ENCODE peak calls at places on chromosomes 6 and 20, in five cellular contexts. One of them, this sample, is unnamed.

GRCh38 chr6:32551410-32551809 is 21.3 kb upstream of the HLA-DRB5 start:
- DNase-seq in HCT116: no peak
- DNase-seq in K562: no peak
- DNase-seq in A549: no peak
- DNase-seq in GM12878: no peak
- DNase-seq in this sample: no peak

GRCh38 chr6:63787021-63787420 is 151.4 kb downstream of the PHF3 start:
- DNase-seq in HCT116: no peak
- DNase-seq in GM12878: no peak
- DNase-seq in K562: no peak
- DNase-seq in A549: no peak
- DNase-seq in this sample: no peak

GRCh38 chr20:58227391-58228102 is 906 bp downstream of the ANKRD60 start:
- DNase-seq in K562: no peak
- DNase-seq in HCT116: no peak
- DNase-seq in A549: no peak
- DNase-seq in GM12878: no peak
- DNase-seq in this sample: no peak

GRCh38 chr6:22117663-22118062 is 179.2 kb downstream of the PRL start:
- DNase-seq in A549: no peak
- DNase-seq in K562: no peak
- DNase-seq in HCT116: no peak
- DNase-seq in GM12878: no peak
- DNase-seq in this sample: no peak

GRCh38 chr20:49768204-49769124 is 44.2 kb upstream of the SLC9A8 start:
- DNase-seq in K562: no peak
- DNase-seq in A549: peak; percentile 98
- DNase-seq in GM12878: peak; percentile 31
- DNase-seq in HCT116: no peak
- DNase-seq in this sample: peak; percentile 97

GRCh38 chr6:31733734-31734133 is 2.6 kb downstream of the CLIC1 start:
- DNase-seq in K562: no peak
- DNase-seq in A549: no peak
- DNase-seq in GM12878: no peak
- DNase-seq in HCT116: no peak
- DNase-seq in this sample: no peak

GRCh38 chr6:45376310-45377040 is 1.3 kb downstream of the SUPT3H start:
- DNase-seq in GM12878: no peak
- DNase-seq in A549: no peak
- DNase-seq in HCT116: no peak
- DNase-seq in K562: no peak
- DNase-seq in this sample: peak; percentile 25

GRCh38 chr6:79466222-79466834 is 70.9 kb downstream of the LCA5 start:
- DNase-seq in GM12878: no peak
- DNase-seq in HCT116: peak; percentile 10
- DNase-seq in A549: no peak
- DNase-seq in K562: no peak
- DNase-seq in this sample: peak; percentile 35

GRCh38 chr6:43143235-43144124 is 27.6 kb upstream of the SRF start:
- DNase-seq in A549: peak; percentile 59
- DNase-seq in K562: peak; percentile 97
- DNase-seq in GM12878: no peak
- DNase-seq in HCT116: peak; percentile 24
- DNase-seq in this sample: peak; percentile 85

GRCh38 chr6:43129434-43130194 is 41.5 kb upstream of the SRF start:
- DNase-seq in K562: peak; percentile 56
- DNase-seq in A549: peak; percentile 26
- DNase-seq in HCT116: no peak
- DNase-seq in GM12878: no peak
- DNase-seq in this sample: peak; percentile 54

GRCh38 chr6:163148781-163149534 is 265.6 kb upstream of the QKI start:
- DNase-seq in K562: no peak
- DNase-seq in A549: no peak
- DNase-seq in HCT116: no peak
- DNase-seq in GM12878: no peak
- DNase-seq in this sample: no peak

GRCh38 chr20:36951977-36952738 is 650 bp upstream of the SAMHD1 start:
- DNase-seq in K562: no peak
- DNase-seq in GM12878: no peak
- DNase-seq in A549: no peak
- DNase-seq in HCT116: no peak
- DNase-seq in this sample: no peak

GRCh38 chr6:142851601-142852000 is 93.4 kb downstream of the HIVEP2 start:
- DNase-seq in GM12878: peak; percentile 41
- DNase-seq in K562: no peak
- DNase-seq in A549: no peak
- DNase-seq in HCT116: no peak
- DNase-seq in this sample: no peak

GRCh38 chr6:73727114-73727513 is 31.1 kb downstream of the CD109 start:
- DNase-seq in HCT116: no peak
- DNase-seq in K562: no peak
- DNase-seq in GM12878: no peak
- DNase-seq in A549: no peak
- DNase-seq in this sample: no peak

GRCh38 chr20:56781108-56781739 is 152.1 kb downstream of the TFAP2C start:
- DNase-seq in A549: peak; percentile 80
- DNase-seq in K562: no peak
- DNase-seq in GM12878: no peak
- DNase-seq in HCT116: no peak
- DNase-seq in this sample: no peak

GRCh38 chr6:11822346-11822745 is 43.7 kb upstream of the ADTRP start:
- DNase-seq in A549: no peak
- DNase-seq in GM12878: no peak
- DNase-seq in HCT116: no peak
- DNase-seq in K562: no peak
- DNase-seq in this sample: no peak

GRCh38 chr6:148177589-148178233 is 164.9 kb upstream of the SASH1 start:
- DNase-seq in GM12878: no peak
- DNase-seq in A549: peak; percentile 63
- DNase-seq in K562: peak; percentile 54
- DNase-seq in HCT116: peak; percentile 31
- DNase-seq in this sample: peak; percentile 44

GRCh38 chr20:39943336-39943735 is 745.7 kb downstream of the MAFB start:
- DNase-seq in A549: no peak
- DNase-seq in HCT116: no peak
- DNase-seq in K562: no peak
- DNase-seq in GM12878: no peak
- DNase-seq in this sample: no peak

GRCh38 chr20:50558483-50558925 is 48.3 kb downstream of the PTPN1 start:
- DNase-seq in K562: peak; percentile 63
- DNase-seq in A549: peak; percentile 71
- DNase-seq in HCT116: peak; percentile 68
- DNase-seq in GM12878: no peak
- DNase-seq in this sample: no peak

GRCh38 chr6:132079286-132079685 is 128.1 kb upstream of the CCN2 start:
- DNase-seq in HCT116: no peak
- DNase-seq in GM12878: no peak
- DNase-seq in A549: no peak
- DNase-seq in K562: no peak
- DNase-seq in this sample: no peak

GRCh38 chr20:4161447-4162251 is 146.3 kb upstream of the RNF24 start:
- DNase-seq in GM12878: peak; percentile 19
- DNase-seq in A549: no peak
- DNase-seq in K562: no peak
- DNase-seq in HCT116: no peak
- DNase-seq in this sample: no peak

GRCh38 chr20:34861386-34862084 is 11.1 kb downstream of the GGT7 start:
- DNase-seq in GM12878: no peak
- DNase-seq in K562: peak; percentile 8
- DNase-seq in A549: no peak
- DNase-seq in HCT116: no peak
- DNase-seq in this sample: peak; percentile 28

GRCh38 chr20:44891826-44892225 is 6.3 kb downstream of the YWHAB start:
- DNase-seq in K562: no peak
- DNase-seq in GM12878: no peak
- DNase-seq in HCT116: no peak
- DNase-seq in A549: no peak
- DNase-seq in this sample: no peak

GRCh38 chr6:40334496-40334895 is 252.7 kb downstream of the LRFN2 start:
- DNase-seq in A549: no peak
- DNase-seq in HCT116: no peak
- DNase-seq in K562: no peak
- DNase-seq in GM12878: no peak
- DNase-seq in this sample: no peak

GRCh38 chr6:150203871-150204545 is 61.2 kb downstream of the PPP1R14C start:
- DNase-seq in HCT116: no peak
- DNase-seq in K562: no peak
- DNase-seq in A549: no peak
- DNase-seq in GM12878: no peak
- DNase-seq in this sample: no peak

GRCh38 chr6:71602385-71602949 is 283.9 kb upstream of the RIMS1 start:
- DNase-seq in K562: no peak
- DNase-seq in HCT116: no peak
- DNase-seq in A549: no peak
- DNase-seq in GM12878: no peak
- DNase-seq in this sample: no peak

GRCh38 chr6:1313755-1314503 is 2.0 kb downstream of the FOXQ1 start:
- DNase-seq in GM12878: no peak
- DNase-seq in A549: peak; percentile 59
- DNase-seq in HCT116: peak; percentile 15
- DNase-seq in K562: no peak
- DNase-seq in this sample: peak; percentile 31
- TF ChIP-seq MAX in GM12878: no peak
- TF ChIP-seq MAX in A549: peak; percentile 13
- TF ChIP-seq MAX in HCT116: peak; percentile 50
- TF ChIP-seq MAX in K562: no peak
- TF ChIP-seq MAX in this sample: no peak

GRCh38 chr20:45950330-45950646 is 15.8 kb downstream of the PCIF1 start:
- DNase-seq in GM12878: no peak
- DNase-seq in A549: no peak
- DNase-seq in K562: no peak
- DNase-seq in HCT116: no peak
- DNase-seq in this sample: no peak
- TF ChIP-seq POLR2A in GM12878: peak; percentile 14
- TF ChIP-seq POLR2A in A549: no peak
- TF ChIP-seq POLR2A in K562: no peak
- TF ChIP-seq POLR2A in HCT116: no peak
- TF ChIP-seq POLR2A in this sample: peak; percentile 13

GRCh38 chr20:23874747-23875146 is 4.8 kb downstream of the CST5 start:
- DNase-seq in K562: no peak
- DNase-seq in HCT116: no peak
- DNase-seq in GM12878: no peak
- DNase-seq in A549: no peak
- DNase-seq in this sample: peak; percentile 90
- TF ChIP-seq MAX in K562: no peak
- TF ChIP-seq MAX in HCT116: no peak
- TF ChIP-seq MAX in GM12878: no peak
- TF ChIP-seq MAX in A549: no peak
- TF ChIP-seq MAX in this sample: no peak

GRCh38 chr6:89079611-89080213 is 839 bp upstream of the PNRC1 start:
- DNase-seq in A549: no peak
- DNase-seq in GM12878: no peak
- DNase-seq in K562: no peak
- DNase-seq in HCT116: no peak
- DNase-seq in this sample: peak; percentile 73
- TF ChIP-seq POLR2A in A549: no peak
- TF ChIP-seq POLR2A in GM12878: no peak
- TF ChIP-seq POLR2A in K562: no peak
- TF ChIP-seq POLR2A in HCT116: no peak
- TF ChIP-seq POLR2A in this sample: no peak

GRCh38 chr6:97947841-97948240 is 664.8 kb upstream of the MMS22L start:
- DNase-seq in K562: no peak
- DNase-seq in GM12878: no peak
- DNase-seq in HCT116: peak; percentile 82
- DNase-seq in A549: peak; percentile 74
- DNase-seq in this sample: no peak
- TF ChIP-seq MAX in K562: no peak
- TF ChIP-seq MAX in GM12878: no peak
- TF ChIP-seq MAX in HCT116: peak; percentile 29
- TF ChIP-seq MAX in A549: no peak
- TF ChIP-seq MAX in this sample: no peak

GRCh38 chr6:81752969-81753708 is 658 bp upstream of the TENT5A start:
- DNase-seq in K562: peak; percentile 88
- DNase-seq in GM12878: no peak
- DNase-seq in HCT116: peak; percentile 69
- DNase-seq in A549: peak; percentile 75
- DNase-seq in this sample: peak; percentile 95
- TF ChIP-seq POLR2A in K562: peak; percentile 40
- TF ChIP-seq POLR2A in GM12878: no peak
- TF ChIP-seq POLR2A in HCT116: peak; percentile 26
- TF ChIP-seq POLR2A in A549: peak; percentile 66
- TF ChIP-seq POLR2A in this sample: peak; percentile 88

GRCh38 chr20:11797161-11797560 is 120.5 kb upstream of the BTBD3 start:
- DNase-seq in A549: no peak
- DNase-seq in HCT116: no peak
- DNase-seq in GM12878: no peak
- DNase-seq in K562: no peak
- DNase-seq in this sample: no peak
- TF ChIP-seq MAX in A549: no peak
- TF ChIP-seq MAX in HCT116: no peak
- TF ChIP-seq MAX in GM12878: no peak
- TF ChIP-seq MAX in K562: no peak
- TF ChIP-seq MAX in this sample: no peak